ENCODE peak calls at places on chromosome 20, in nine cellular contexts. L is right lobe of liver; C is RWPE1; G is T-helper 22 cell; S is HFFc6; I is AG09309; W is mesendoderm; O is effector memory CD4-positive, alpha-beta T cell; T is stimulated activated CD8-positive, alpha-beta memory T cell treated with anti-CD3 and anti-CD28 coated beads, Interleukin-12 subunit alpha, Interleukin-12 subunit beta, amount 100 ng/mL, for 4 hours. M is an unnamed sample.

GRCh38 chr20:33667245-33668086 is 723 bp downstream of the ACTL10 start:
- DNase-seq in I (no peak), O (peak), W (peak), T (peak), C (no peak), G (no peak), S (peak), L (peak), M (peak)

GRCh38 chr20:63664861-63665594 is 6.9 kb downstream of the RTEL1 start:
- DNase-seq in S (no peak), W (peak), C (no peak), O (no peak), I (no peak), L (no peak), G (no peak), T (no peak), M (peak)

GRCh38 chr20:57811373-57812020 is 101.7 kb upstream of the PMEPA1 start:
- DNase-seq in W (no peak), C (no peak), G (no peak), O (no peak), T (no peak), S (no peak), I (no peak), L (no peak), M (no peak)

GRCh38 chr20:60105404-60105803 is 147.2 kb downstream of the CDH26 start:
- DNase-seq in I (no peak), C (no peak), L (peak), W (peak), G (no peak), S (no peak), O (no peak), T (no peak), M (no peak)

GRCh38 chr20:47785900-47786762 is 850 bp upstream of the SULF2 start:
- DNase-seq in L (peak), S (peak), C (peak), G (no peak), O (no peak), T (no peak), W (peak), I (peak), M (peak)

GRCh38 chr20:45946149-45946970 is 11.9 kb downstream of the PCIF1 start:
- DNase-seq in T (peak), S (peak), I (no peak), W (no peak), C (peak), O (no peak), L (peak), G (no peak), M (no peak)

GRCh38 chr20:13034115-13034514 is 25.3 kb downstream of the SPTLC3 start:
- DNase-seq in C (no peak), S (no peak), L (no peak), W (no peak), G (no peak), O (no peak), T (no peak), I (no peak), M (no peak)

GRCh38 chr20:21705466-21706344 is at the start of gene PAX1:
- DNase-seq in S (no peak), L (no peak), T (no peak), I (no peak), G (no peak), C (no peak), W (no peak), O (no peak), M (no peak)

GRCh38 chr20:63553251-63553932 is 567 bp upstream of the FNDC11 start:
- DNase-seq in C (peak), I (no peak), L (no peak), G (peak), O (peak), T (peak), W (peak), S (peak), M (peak)

GRCh38 chr20:46076806-46077205 is 13.0 kb downstream of the NCOA5 start:
- DNase-seq in L (no peak), W (no peak), T (no peak), C (no peak), I (no peak), S (no peak), G (no peak), O (no peak), M (no peak)

GRCh38 chr20:825710-826421 is 7.6 kb upstream of the FAM110A start:
- DNase-seq in S (no peak), G (no peak), L (no peak), C (no peak), W (no peak), I (no peak), T (no peak), O (no peak), M (no peak)

GRCh38 chr20:25248501-25249172 is 752 bp downstream of the PYGB start:
- DNase-seq in C (peak), S (peak), L (no peak), T (no peak), W (peak), O (no peak), G (no peak), I (no peak), M (peak)

GRCh38 chr20:21550587-21550986 is 36.7 kb upstream of the NKX2-2 start:
- DNase-seq in T (no peak), S (no peak), W (no peak), O (no peak), I (no peak), L (no peak), G (no peak), C (no peak), M (no peak)

GRCh38 chr20:36147707-36148106 is 6.8 kb upstream of the EPB41L1 start:
- DNase-seq in S (no peak), I (peak), G (no peak), L (no peak), T (no peak), W (no peak), C (no peak), O (no peak), M (no peak)

GRCh38 chr20:7695622-7696021 is 244.6 kb downstream of the HAO1 start:
- DNase-seq in I (peak), W (no peak), S (no peak), G (no peak), L (no peak), O (no peak), T (no peak), C (no peak), M (no peak)